ENCODE peak calls at places on chromosomes 2 and 18, in seven cellular contexts. O is NCI-H2029 treated with DMSO at 0.1 percent for 48 hours; I is stimulated activated CD8-positive, alpha-beta memory T cell treated with anti-CD3 and anti-CD28 coated beads, Interleukin-15, amount 100 ng/mL, for 24 hours; C is A549; Z is GM12878; N is osteocyte; R is HTR-8/SVneo. T is an unnamed sample.

GRCh38 chr2:239143858-239144712 is 256.7 kb downstream of the HDAC4 start:
- DNase-seq in N (no peak), Z (no peak), R (peak), O (no peak), I (no peak), C (peak), T (peak)

GRCh38 chr2:236021497-236022057 is 146.6 kb downstream of the GBX2 start:
- DNase-seq in N (no peak), Z (no peak), R (no peak), C (no peak), I (no peak), O (no peak), T (no peak)

GRCh38 chr2:169799555-169799954 is 884 bp downstream of the SSB start:
- DNase-seq in R (no peak), I (no peak), C (no peak), Z (no peak), O (no peak), N (no peak), T (no peak)

GRCh38 chr2:218387369-218388194 is 5.5 kb downstream of the SLC11A1 start:
- DNase-seq in R (no peak), O (peak), C (peak), I (no peak), N (no peak), Z (no peak), T (peak)

GRCh38 chr2:234136461-234136860 is 86.0 kb downstream of the SPP2 start:
- DNase-seq in N (peak), Z (no peak), I (no peak), C (no peak), O (no peak), R (no peak), T (no peak)

GRCh38 chr18:37516361-37516853 is 49.2 kb downstream of the CELF4 start:
- DNase-seq in N (no peak), R (no peak), Z (no peak), I (no peak), O (no peak), C (no peak), T (no peak)

GRCh38 chr18:69109686-69110085 is 291.0 kb upstream of the DOK6 start:
- DNase-seq in I (no peak), N (no peak), C (no peak), R (no peak), O (no peak), Z (no peak), T (no peak)

GRCh38 chr2:27735263-27735904 is 36.1 kb upstream of the MRPL33 start:
- DNase-seq in C (no peak), N (no peak), O (peak), Z (no peak), R (no peak), I (no peak), T (no peak)

GRCh38 chr2:2573658-2574293 is 242.7 kb upstream of the MYT1L start:
- DNase-seq in I (no peak), Z (peak), C (no peak), N (peak), R (no peak), O (no peak), T (no peak)

GRCh38 chr2:126817172-126817571 is 81.5 kb upstream of the TEX51 start:
- DNase-seq in Z (no peak), N (no peak), I (no peak), C (no peak), O (no peak), R (no peak), T (no peak)

GRCh38 chr18:78932281-78932680 is 47.3 kb upstream of the SALL3 start:
- DNase-seq in R (no peak), Z (no peak), I (no peak), N (no peak), O (no peak), C (no peak), T (no peak)

GRCh38 chr18:55079481-55080350 is 120.5 kb upstream of the CCDC68 start:
- DNase-seq in O (no peak), R (no peak), C (no peak), N (no peak), I (no peak), Z (no peak), T (no peak)

GRCh38 chr2:101737478-101738240 is 40.2 kb downstream of the MAP4K4 start:
- DNase-seq in O (no peak), N (no peak), Z (no peak), R (no peak), C (peak), I (no peak), T (no peak)

GRCh38 chr2:6864938-6865345 is 765 bp downstream of the CMPK2 start:
- DNase-seq in C (no peak), R (no peak), O (no peak), Z (no peak), I (no peak), N (no peak), T (no peak)

GRCh38 chr18:48639772-48640432 is 101.1 kb downstream of the CTIF start:
- DNase-seq in Z (no peak), O (no peak), N (no peak), C (peak), R (no peak), I (no peak), T (no peak)

GRCh38 chr2:132037527-132038178 is 124.1 kb downstream of the ANKRD30BL start:
- DNase-seq in N (no peak), I (no peak), R (no peak), Z (no peak), C (no peak), O (no peak), T (peak)

GRCh38 chr2:17179145-17179808 is 339.0 kb downstream of the RAD51AP2 start:
- DNase-seq in R (no peak), C (no peak), N (no peak), I (no peak), Z (no peak), O (no peak), T (no peak)

GRCh38 chr18:7824970-7825369 is 257.9 kb downstream of the PTPRM start:
- DNase-seq in O (no peak), N (no peak), I (no peak), Z (no peak), R (no peak), C (no peak), T (no peak)

GRCh38 chr18:53411511-53411910 is 813.0 kb downstream of the MBD2 start:
- DNase-seq in I (no peak), Z (no peak), C (no peak), N (no peak), R (no peak), O (no peak), T (no peak)

GRCh38 chr2:32678825-32679224 is 51.0 kb downstream of the TTC27 start:
- DNase-seq in Z (no peak), I (no peak), R (peak), C (no peak), N (no peak), O (no peak), T (peak)

GRCh38 chr2:127085260-127085666 is 21.7 kb downstream of the BIN1 start:
- DNase-seq in R (no peak), N (no peak), I (no peak), C (no peak), Z (peak), O (no peak), T (peak)

GRCh38 chr2:39405364-39405763 is 31.7 kb downstream of the MAP4K3 start:
- DNase-seq in I (no peak), C (no peak), R (no peak), Z (no peak), N (no peak), O (no peak), T (no peak)

GRCh38 chr2:95301876-95302641 is 4.9 kb downstream of the KCNIP3 start:
- DNase-seq in I (no peak), C (no peak), N (no peak), R (no peak), Z (no peak), O (no peak), T (no peak)

GRCh38 chr2:7900593-7900992 is 781.3 kb upstream of the ID2 start:
- DNase-seq in O (no peak), Z (no peak), C (no peak), I (no peak), R (no peak), N (no peak), T (peak)

GRCh38 chr2:216551234-216551633 is 52.6 kb downstream of the RPL37A start:
- DNase-seq in R (no peak), I (no peak), C (no peak), N (no peak), O (no peak), Z (no peak), T (peak)

GRCh38 chr2:36482576-36483214 is 115.3 kb downstream of the FEZ2 start:
- DNase-seq in C (no peak), Z (no peak), R (no peak), N (no peak), I (no peak), O (no peak), T (peak)

GRCh38 chr2:177606636-177607035 is 214.1 kb downstream of the AGPS start:
- DNase-seq in I (no peak), N (no peak), R (no peak), C (no peak), O (no peak), Z (no peak), T (peak)

GRCh38 chr2:61566566-61566965 is 28.4 kb upstream of the XPO1 start:
- DNase-seq in O (no peak), Z (no peak), I (no peak), R (no peak), C (no peak), N (no peak), T (no peak)

GRCh38 chr2:99787011-99787410 is 297.2 kb upstream of the REV1 start:
- DNase-seq in O (no peak), R (no peak), I (no peak), C (no peak), N (no peak), Z (no peak), T (no peak)

GRCh38 chr2:108454440-108454839 is 5.4 kb downstream of the GCC2 start:
- DNase-seq in N (no peak), O (no peak), Z (no peak), I (no peak), C (no peak), R (no peak), T (no peak)

GRCh38 chr2:44170337-44170736 is 1.7 kb downstream of the PPM1B start:
- DNase-seq in O (no peak), I (no peak), Z (no peak), N (no peak), C (no peak), R (no peak), T (no peak)

GRCh38 chr2:11998218-11998617 is 251.8 kb downstream of the LPIN1 start:
- DNase-seq in I (no peak), O (no peak), N (no peak), Z (peak), C (no peak), R (no peak), T (no peak)

GRCh38 chr2:101036562-101036961 is 34.5 kb downstream of the RPL31 start:
- DNase-seq in O (no peak), N (peak), C (no peak), I (no peak), R (peak), Z (no peak), T (peak)